ENCODE peak calls at places on chromosome 6, in five cellular contexts. L is transverse colon; U is thoracic aorta; D is PC-9; B is effector memory CD4-positive, alpha-beta T cell. C is an unnamed sample.

GRCh38 chr6:143074670-143075318 is 14.1 kb downstream of the AIG1 start:
- DNase-seq in U (no peak), B (no peak), D (no peak), L (no peak), C (no peak)

GRCh38 chr6:89146748-89147715 is 1.2 kb downstream of the PM20D2 start:
- DNase-seq in U (no peak), L (no peak), D (peak; percentile 79), B (no peak), C (no peak)

GRCh38 chr6:108809211-108809610 is 39.0 kb upstream of the ARMC2 start:
- DNase-seq in B (no peak), U (no peak), D (no peak), L (no peak), C (no peak)

GRCh38 chr6:152292595-152292994 is 344.6 kb downstream of the SYNE1 start:
- DNase-seq in U (no peak), L (no peak), D (no peak), B (no peak), C (no peak)

GRCh38 chr6:157089258-157089657 is 234.1 kb downstream of the TMEM242 start:
- DNase-seq in U (no peak), D (no peak), L (no peak), B (no peak), C (no peak)

GRCh38 chr6:113774122-113774835 is 82.9 kb upstream of the MARCKS start:
- DNase-seq in L (no peak), B (no peak), U (no peak), D (no peak), C (no peak)

GRCh38 chr6:44247338-44248302 is 719 bp downstream of the HSP90AB1 start:
- DNase-seq in U (no peak), D (peak; percentile 48), B (peak; percentile 80), L (peak; percentile 78), C (peak; percentile 90)

GRCh38 chr6:161316531-161316930 is 42.7 kb upstream of the AGPAT4 start:
- DNase-seq in B (no peak), U (no peak), L (no peak), D (no peak), C (no peak)

GRCh38 chr6:97305676-97306075 is 22.7 kb upstream of the MMS22L start:
- DNase-seq in L (no peak), B (no peak), U (no peak), D (no peak), C (no peak)

GRCh38 chr6:101114703-101115102 is 233.6 kb upstream of the ASCC3 start:
- DNase-seq in U (no peak), L (no peak), D (no peak), B (no peak), C (no peak)

GRCh38 chr6:8086755-8087306 is 15.5 kb downstream of the EEF1E1 start:
- DNase-seq in L (no peak), B (no peak), U (no peak), D (no peak), C (no peak)

GRCh38 chr6:36623547-36624459 is 29.6 kb downstream of the SRSF3 start:
- DNase-seq in U (peak; percentile 73), L (peak; percentile 94), D (peak; percentile 49), B (peak; percentile 67), C (peak; percentile 51)

GRCh38 chr6:133631421-133631820 is 257.5 kb upstream of the TCF21 start:
- DNase-seq in B (no peak), U (no peak), L (no peak), D (peak; percentile 56), C (no peak)

GRCh38 chr6:32168807-32169206 is 4.4 kb downstream of the EGFL8 start:
- DNase-seq in B (no peak), D (no peak), U (no peak), L (no peak), C (no peak)

GRCh38 chr6:167495506-167496391 is 170.9 kb downstream of the TTLL2 start:
- DNase-seq in B (no peak), D (no peak), U (no peak), L (no peak), C (no peak)

GRCh38 chr6:13336553-13336952 is 8.2 kb upstream of the TBC1D7 start:
- DNase-seq in L (peak; percentile 79), D (peak; percentile 52), B (peak; percentile 55), U (peak; percentile 47), C (peak; percentile 59)

GRCh38 chr6:118775381-118775780 is 118.6 kb upstream of the ASF1A start:
- DNase-seq in D (peak; percentile 18), L (no peak), B (no peak), U (no peak), C (no peak)

GRCh38 chr6:170224694-170225660 is 65.9 kb downstream of the DLL1 start:
- DNase-seq in D (peak; percentile 48), U (no peak), B (no peak), L (no peak), C (no peak)

GRCh38 chr6:163962627-163963117 is 548.2 kb downstream of the QKI start:
- DNase-seq in D (no peak), B (no peak), U (no peak), L (no peak), C (no peak)

GRCh38 chr6:143527677-143528076 is 16.2 kb upstream of the FUCA2 start:
- DNase-seq in L (no peak), B (no peak), U (no peak), D (no peak), C (no peak)

GRCh38 chr6:90079555-90080490 is 185.6 kb downstream of the GJA10 start:
- DNase-seq in L (no peak), B (no peak), D (no peak), U (no peak), C (no peak)

GRCh38 chr6:77492529-77492928 is 29.2 kb upstream of the HTR1B start:
- DNase-seq in D (no peak), U (no peak), B (no peak), L (no peak), C (no peak)

GRCh38 chr6:32178547-32179440 is 589 bp downstream of the RNF5 start:
- DNase-seq in U (no peak), D (no peak), B (no peak), L (no peak), C (no peak)

GRCh38 chr6:108363756-108364356 is 69.0 kb downstream of the AFG1L start:
- DNase-seq in L (no peak), B (no peak), D (no peak), U (no peak), C (no peak)

GRCh38 chr6:7684843-7685242 is 41.1 kb upstream of the BMP6 start:
- DNase-seq in B (no peak), U (no peak), D (no peak), L (no peak), C (no peak)

GRCh38 chr6:158938811-158939254 is 61.2 kb downstream of the RSPH3 start:
- DNase-seq in B (peak; percentile 8), D (no peak), U (no peak), L (peak; percentile 82), C (peak; percentile 13)

GRCh38 chr6:166563805-166564204 is 22.7 kb downstream of the RAMACL start:
- DNase-seq in L (no peak), B (no peak), U (no peak), D (no peak), C (no peak)

GRCh38 chr6:7052441-7052936 is 55.3 kb upstream of the RREB1 start:
- DNase-seq in L (peak; percentile 42), D (peak; percentile 38), B (no peak), U (no peak), C (peak; percentile 48)

GRCh38 chr6:148239777-148240462 is 102.7 kb upstream of the SASH1 start:
- DNase-seq in L (no peak), U (no peak), D (no peak), B (no peak), C (no peak)

GRCh38 chr6:73079978-73080377 is 145.3 kb downstream of the KHDC1L start:
- DNase-seq in L (no peak), D (no peak), U (no peak), B (no peak), C (no peak)

GRCh38 chr6:120514544-120514943 is 819.7 kb downstream of the TBC1D32 start:
- DNase-seq in D (no peak), U (no peak), B (no peak), L (no peak), C (no peak)

GRCh38 chr6:282867-283416 is 9.3 kb upstream of the DUSP22 start:
- DNase-seq in U (no peak), B (no peak), L (no peak), D (no peak), C (no peak)

GRCh38 chr6:27158316-27158643 is 89.2 kb upstream of the PRSS16 start:
- DNase-seq in U (no peak), D (no peak), B (no peak), L (no peak), C (no peak)

GRCh38 chr6:27154696-27155095 is 92.8 kb upstream of the PRSS16 start:
- DNase-seq in L (no peak), B (no peak), U (no peak), D (no peak), C (peak; percentile 30)

GRCh38 chr6:27159725-27160124 is 87.8 kb upstream of the PRSS16 start:
- DNase-seq in L (no peak), D (no peak), B (no peak), U (no peak), C (no peak)

GRCh38 chr6:27157461-27158315 is 89.8 kb upstream of the PRSS16 start:
- DNase-seq in B (peak; percentile 78), D (peak; percentile 69), U (no peak), L (peak; percentile 74), C (peak; percentile 92)

DNA sequence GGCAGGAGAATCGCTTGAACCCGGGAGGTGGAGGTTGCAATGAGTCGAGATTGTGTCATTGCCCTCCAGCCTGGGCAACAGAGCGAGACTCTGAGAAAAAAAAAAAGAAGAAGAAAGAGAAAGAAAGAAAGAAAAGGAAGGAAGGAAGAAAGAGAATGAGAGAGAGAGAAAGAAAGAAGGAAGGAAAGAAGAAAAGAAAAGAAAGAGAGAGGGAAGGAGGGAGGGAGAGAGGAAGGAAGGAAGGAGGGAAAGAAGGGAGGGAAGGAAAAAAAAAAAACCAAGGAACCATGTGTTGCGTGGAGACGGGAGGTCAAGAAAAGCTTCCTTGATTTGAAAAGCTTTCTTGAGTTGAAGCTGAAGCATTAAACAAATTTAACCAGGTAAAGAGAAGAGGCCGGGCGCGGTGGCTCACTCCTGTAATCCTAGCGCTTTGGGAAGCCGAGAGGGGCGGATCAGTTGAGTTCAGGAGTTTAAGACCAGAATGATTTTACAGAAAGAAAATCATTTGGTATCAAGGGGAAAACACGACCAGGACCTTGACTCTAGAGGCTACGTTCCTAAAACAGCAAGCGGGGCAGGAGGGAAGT is 90.5 kb upstream of the PRSS16 start:
- DNase-seq in B (no peak), L (no peak), U (no peak), D (no peak), C (no peak)
- H3K27ac ChIP-seq in B (no peak overlapping the region), L (peak overlapping the region; percentile 32), U (no peak overlapping the region), D (peak overlapping the region; percentile 57), C (peak overlapping the region; percentile 54)

GRCh38 chr6:87903299-87903698 is 144.3 kb upstream of the SPACA1 start:
- DNase-seq in U (no peak), D (no peak), B (no peak), L (no peak), C (no peak)
- H3K27me3 ChIP-seq in U (no peaks in the 10 kb centered on the region), D (no peaks in the 10 kb centered on the region), B (no peaks in the 10 kb centered on the region), L (no peaks in the 10 kb centered on the region), C (no peaks in the 10 kb centered on the region)

DNA sequence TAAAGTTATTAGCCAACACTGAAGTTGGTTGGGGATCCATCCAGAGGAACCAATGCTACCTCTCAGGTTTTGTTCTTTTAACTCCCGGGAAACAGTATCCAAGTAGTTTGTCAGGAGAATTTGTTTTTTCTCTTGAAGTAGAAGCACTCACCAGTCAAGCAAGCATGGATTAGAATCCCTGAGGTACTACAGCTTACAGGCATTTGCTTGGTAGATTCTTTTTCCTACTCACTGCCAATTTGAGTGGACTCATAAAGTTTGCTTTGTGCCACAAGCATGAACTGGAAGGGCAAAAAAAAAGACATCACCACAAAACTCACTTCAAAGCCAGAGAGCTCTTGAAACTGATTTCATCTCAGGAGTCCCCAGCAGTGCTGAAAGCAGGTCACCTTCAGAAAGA is 167.4 kb downstream of the MBOAT1 start:
- DNase-seq in B (no peak), D (no peak), U (no peak), L (no peak), C (no peak)
- H3K36me3 ChIP-seq in B (no peaks in the 10 kb centered on the region), D (no peaks in the 10 kb centered on the region), U (no peaks in the 10 kb centered on the region), L (no peaks in the 10 kb centered on the region), C (no peaks in the 10 kb centered on the region)

GRCh38 chr6:105595829-105596228 is 192.9 kb upstream of the PREP start:
- DNase-seq in D (no peak), L (no peak), U (no peak), B (no peak), C (no peak)
- H3K27ac ChIP-seq in D (peak overlapping the region; percentile 71), L (no peak overlapping the region), U (no peak overlapping the region), B (no peak overlapping the region), C (no peak overlapping the region)